ENCODE peak calls at places on chromosomes 5 and 9, in six cellular contexts. I is HepG2, A is A549, N is endothelial cell of umbilical vein, H is K562, Z is GM12878. T is an unnamed sample.

GRCh38 chr9:1047605-1048235 is 2.4 kb upstream of the DMRT2 start:
- DNase-seq in A (no peak), Z (no peak), H (no peak), I (no peak), N (no peak), T (peak; percentile 58)

GRCh38 chr9:26210338-26210851 is 532.2 kb upstream of the TUSC1 start:
- DNase-seq in Z (no peak), N (no peak), A (no peak), H (no peak), I (no peak), T (no peak)

GRCh38 chr9:89522979-89523305 is 25.0 kb upstream of the SEMA4D start:
- DNase-seq in N (no peak), H (no peak), Z (no peak), A (no peak), I (no peak), T (no peak)

GRCh38 chr5:5128766-5129165 is 11.4 kb upstream of the ADAMTS16 start:
- DNase-seq in I (no peak), Z (no peak), N (no peak), H (no peak), A (no peak), T (no peak)

GRCh38 chr5:149007174-149007573 is 55.7 kb downstream of the SH3TC2 start:
- DNase-seq in N (no peak), I (no peak), A (no peak), H (no peak), Z (no peak), T (no peak)

GRCh38 chr5:9388941-9389674 is 156.8 kb downstream of the SEMA5A start:
- DNase-seq in A (no peak), Z (no peak), H (no peak), I (no peak), N (no peak), T (no peak)

GRCh38 chr9:120396926-120397325 is 183.0 kb downstream of the CDK5RAP2 start:
- DNase-seq in I (no peak), Z (no peak), A (no peak), H (no peak), N (no peak), T (no peak)

GRCh38 chr5:142922223-142922952 is 152.2 kb downstream of the ARHGAP26 start:
- DNase-seq in N (peak; percentile 90), I (peak; percentile 95), Z (peak; percentile 21), H (peak; percentile 17), A (peak; percentile 38), T (peak; percentile 65)

GRCh38 chr5:145062280-145062679 is 772.9 kb downstream of the PRELID2 start:
- DNase-seq in Z (no peak), I (no peak), A (no peak), H (no peak), N (no peak), T (no peak)

GRCh38 chr5:100690036-100690560 is 154.9 kb downstream of the FAM174A start:
- DNase-seq in Z (no peak), I (no peak), A (no peak), H (no peak), N (no peak), T (no peak)

GRCh38 chr5:6814816-6815215 is 101.6 kb downstream of the TENT4A start:
- DNase-seq in H (no peak), N (no peak), I (no peak), Z (no peak), A (no peak), T (no peak)

GRCh38 chr5:81762401-81762800 is 11.5 kb upstream of the SSBP2 start:
- DNase-seq in N (no peak), Z (no peak), I (no peak), A (no peak), H (no peak), T (no peak)

GRCh38 chr9:127847155-127847463 is 7.3 kb downstream of the ENG start:
- DNase-seq in N (peak; percentile 80), I (no peak), H (no peak), A (no peak), Z (no peak), T (no peak)

GRCh38 chr9:127614961-127615360 is 2.9 kb downstream of the STXBP1 start:
- DNase-seq in H (no peak), I (no peak), Z (no peak), N (no peak), A (no peak), T (no peak)

GRCh38 chr5:78961743-78962142 is 23.4 kb downstream of the ARSB start:
- DNase-seq in N (no peak), A (no peak), I (no peak), H (no peak), Z (no peak), T (no peak)

GRCh38 chr5:6163913-6164312 is 214.4 kb downstream of the MED10 start:
- DNase-seq in A (no peak), I (no peak), N (no peak), H (no peak), Z (no peak), T (no peak)

GRCh38 chr5:107289030-107289714 is 381.6 kb downstream of the EFNA5 start:
- DNase-seq in H (no peak), N (no peak), I (no peak), Z (peak; percentile 91), A (no peak), T (no peak)

GRCh38 chr5:83991566-83992224 is 271.0 kb upstream of the HAPLN1 start:
- DNase-seq in A (no peak), N (no peak), I (no peak), H (no peak), Z (no peak), T (no peak)

GRCh38 chr5:122779451-122779850 is 4.6 kb downstream of the SNX2 start:
- DNase-seq in A (no peak), Z (no peak), I (no peak), H (no peak), N (no peak), T (no peak)

GRCh38 chr5:157828031-157828948 is 30.7 kb downstream of the CLINT1 start:
- DNase-seq in A (no peak), N (peak; percentile 60), Z (no peak), I (no peak), H (no peak), T (no peak)

DNA sequence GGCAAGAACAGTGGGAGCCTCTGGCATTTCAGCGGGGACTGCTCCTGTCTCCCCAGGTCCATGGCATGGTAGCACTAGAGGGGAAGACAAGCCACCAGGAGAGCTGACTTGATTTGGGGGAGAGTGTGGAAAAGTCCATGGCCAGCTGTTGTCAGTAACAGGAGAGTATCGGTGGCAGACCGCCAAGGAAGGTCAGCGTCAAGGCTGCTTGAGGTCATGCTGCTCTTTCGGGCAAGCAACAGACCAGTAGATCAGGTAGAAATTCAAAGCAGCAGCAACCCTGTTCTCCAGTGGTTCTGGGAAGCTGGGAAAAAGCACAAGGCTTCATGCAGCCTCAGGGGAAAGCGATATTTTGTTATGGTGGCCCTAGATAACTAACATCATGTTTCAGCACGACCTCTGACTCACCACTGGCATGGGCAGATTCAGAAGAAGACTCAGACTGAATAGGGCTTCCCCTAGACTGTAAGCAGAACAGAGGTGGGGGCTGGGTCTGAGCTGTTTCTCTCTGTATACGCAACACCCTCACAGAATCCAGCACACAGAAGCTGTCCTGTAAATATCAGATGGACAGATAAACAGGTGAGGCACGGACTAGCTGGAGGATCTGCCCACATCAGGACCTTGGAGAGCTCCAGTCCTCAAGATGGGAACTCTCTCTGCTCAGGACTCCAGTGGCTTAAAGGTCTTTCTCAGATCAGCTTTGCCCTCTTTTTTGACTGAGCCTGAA is 35.2 kb upstream of the PLEKHG4B start:
- DNase-seq in Z (no peak), N (no peak), A (no peak), I (no peak), H (peak; percentile 69), T (peak; percentile 62)
- TF ChIP-seq MYC in Z (no peak), N (no peak), A (no peak), I (no peak), H (no peak), T (no peak)

DNA sequence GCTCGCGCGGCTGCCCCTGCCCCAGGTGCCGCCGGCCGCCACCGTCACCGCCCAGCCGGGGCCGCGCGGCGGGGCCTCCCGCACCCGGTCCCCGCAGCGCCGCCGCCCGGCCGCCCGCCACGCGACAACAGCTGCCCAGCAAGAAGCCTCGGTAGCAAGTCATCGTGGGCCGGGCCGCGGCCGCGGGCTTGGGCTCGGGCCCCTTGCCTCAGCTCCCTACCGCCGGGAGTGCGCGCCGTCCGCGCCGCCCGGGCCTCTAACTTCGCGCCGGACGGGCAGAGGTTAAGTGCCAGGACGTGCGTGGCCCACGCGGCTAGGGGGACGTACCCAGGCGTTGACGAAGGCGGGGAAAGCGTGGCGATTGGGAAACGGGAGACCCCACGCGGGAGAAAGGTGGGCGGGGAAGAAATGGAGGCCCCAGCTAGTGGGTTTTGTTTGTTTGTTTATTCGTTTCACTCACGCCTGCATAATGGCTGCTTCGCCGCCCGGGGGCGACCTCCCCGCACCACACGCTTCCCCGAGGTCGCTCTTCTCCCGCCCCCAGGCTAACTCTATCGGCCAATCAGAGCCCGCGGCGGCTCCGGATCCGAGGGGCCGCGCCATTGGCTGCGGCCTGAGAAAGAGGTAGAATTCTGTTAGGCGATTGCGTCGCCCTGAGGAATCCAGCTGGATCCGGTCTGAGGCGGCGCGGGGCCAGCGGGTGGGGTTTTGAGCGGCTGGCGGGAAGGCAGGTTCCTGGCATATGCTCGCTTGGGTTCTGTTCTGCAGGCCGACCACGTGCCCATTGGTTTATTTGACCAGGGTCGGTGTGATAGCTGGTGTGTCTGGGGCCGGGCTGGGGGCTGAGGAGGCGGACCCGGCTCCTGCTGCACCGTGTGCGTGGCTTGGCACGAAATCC is at the start of gene NADK2:
- DNase-seq in H (peak; percentile 99), Z (peak; percentile 61), I (peak; percentile 94), N (peak; percentile 98), A (peak; percentile 87), T (peak; percentile 98)
- TF ChIP-seq POLR2A in H (peak; percentile 82), Z (peak; percentile 71), I (peak; percentile 80), N (peak; percentile 83), A (peak; percentile 87), T (peak; percentile 79)

DNA sequence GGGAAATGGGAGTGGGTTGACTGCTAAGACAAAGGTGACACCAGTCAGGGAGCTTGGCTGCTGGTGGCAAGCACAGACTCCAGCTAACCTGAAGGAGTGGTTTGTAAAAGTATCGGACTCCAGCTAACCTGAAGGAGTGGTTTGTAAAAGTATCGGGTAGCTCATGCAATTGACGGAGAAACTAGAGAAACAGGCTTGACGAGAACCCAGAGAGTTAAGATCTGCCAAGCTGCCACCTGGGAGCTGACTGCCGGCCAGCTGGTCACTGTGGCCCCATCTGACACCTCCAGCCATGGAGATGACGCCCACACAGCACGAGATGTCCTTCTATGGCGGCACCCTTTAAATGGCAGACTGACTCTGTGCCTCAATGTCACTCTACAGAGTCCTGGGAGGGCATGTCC is 28.3 kb upstream of the CRB2 start:
- DNase-seq in I (no peak), A (no peak), N (no peak), Z (no peak), H (no peak), T (no peak)
- TF ChIP-seq MYC in I (no peak), A (no peak), N (no peak), Z (no peak), H (no peak), T (no peak)

DNA sequence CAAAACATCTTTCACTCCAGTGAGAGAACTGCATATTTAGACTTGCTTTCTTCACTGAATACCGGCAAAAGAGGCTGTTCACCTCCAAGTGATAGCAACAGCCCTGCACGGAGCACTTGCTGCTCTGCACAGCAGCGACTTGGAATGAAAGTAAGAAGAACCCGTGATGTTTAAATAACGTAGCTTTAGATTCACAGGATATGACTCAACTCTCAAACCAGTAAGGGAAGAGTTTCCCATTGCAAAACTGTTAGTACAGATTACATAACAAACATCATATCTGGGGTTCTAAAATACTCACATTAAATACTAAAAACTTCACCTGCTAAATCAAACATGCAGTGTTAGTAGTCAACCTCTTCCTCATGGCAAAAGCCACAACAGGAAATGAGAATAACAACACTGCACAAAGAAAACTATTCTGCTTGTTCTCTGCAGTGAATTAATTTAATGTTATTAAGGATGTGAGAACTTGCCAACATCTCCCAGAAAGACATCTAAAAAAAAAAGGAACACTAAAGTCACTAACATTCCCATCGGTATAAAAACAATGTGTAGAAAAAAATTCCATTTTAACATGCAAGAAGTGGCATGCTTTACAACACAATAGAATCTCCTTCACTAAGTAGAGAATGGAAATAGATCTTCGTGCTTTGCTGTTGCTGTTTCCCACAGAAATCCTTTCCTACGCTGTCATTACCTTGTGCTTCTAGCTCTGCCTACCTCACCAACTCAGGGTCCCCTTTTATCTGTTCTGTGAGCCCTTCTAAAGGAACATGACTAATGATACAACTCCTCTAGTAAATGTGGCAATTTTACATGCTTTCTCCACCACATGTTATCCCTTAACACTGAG is 203.2 kb downstream of the MCTP1 start:
- DNase-seq in Z (peak; percentile 89), A (peak; percentile 55), I (peak; percentile 9), H (no peak), N (peak; percentile 93), T (peak; percentile 94)
- TF ChIP-seq POLR2A in Z (peak; percentile 85), A (peak; percentile 32), I (no peak), H (no peak), N (peak; percentile 98), T (peak; percentile 99)

T was measured in NB4.